ENCODE peak calls at places on chromosomes 16 and 17, in five cellular contexts. A is H9, C is B cell, O is AG04449, W is ovary. P is an unnamed sample.

GRCh38 chr16:11824362-11824761 is 27.0 kb downstream of the RSL1D1 start:
- DNase-seq in A (no peak), C (no peak), O (no peak), W (no peak), P (no peak)

GRCh38 chr17:40035162-40035559 is 19.0 kb downstream of the MED24 start:
- DNase-seq in A (peak), C (no peak), O (no peak), W (no peak), P (no peak)

GRCh38 chr17:8857919-8858318 is 9.6 kb downstream of the PIK3R6 start:
- DNase-seq in A (peak), C (peak), O (peak), W (no peak), P (no peak)

GRCh38 chr17:80259642-80260535 is 763 bp upstream of the RNF213 start:
- DNase-seq in A (peak), C (peak), O (no peak), W (peak), P (peak)

GRCh38 chr17:41511130-41511529 is 5.7 kb upstream of the KRT13 start:
- DNase-seq in A (peak), C (no peak), O (no peak), W (no peak), P (no peak)

GRCh38 chr16:66717112-66717675 is 20.7 kb upstream of the CMTM4 start:
- DNase-seq in A (peak), C (no peak), O (peak), W (peak), P (no peak)

GRCh38 chr17:17196776-17197175 is 9.4 kb downstream of the PLD6 start:
- DNase-seq in A (no peak), C (no peak), O (no peak), W (no peak), P (no peak)

GRCh38 chr17:38455288-38455915 is 27.1 kb downstream of the ARHGAP23 start:
- DNase-seq in A (peak), C (no peak), O (no peak), W (no peak), P (no peak)

GRCh38 chr17:6580628-6581027 is 24.3 kb upstream of the PITPNM3 start:
- DNase-seq in A (no peak), C (no peak), O (no peak), W (no peak), P (no peak)

GRCh38 chr16:85717393-85718152 is 28.8 kb upstream of the GINS2 start:
- DNase-seq in A (peak), C (peak), O (no peak), W (peak), P (peak)

GRCh38 chr16:48862087-48862532 is 252.1 kb upstream of the N4BP1 start:
- DNase-seq in A (peak), C (no peak), O (no peak), W (no peak), P (no peak)
- TF ChIP-seq CTCF in A (peak), C (no peak), O (no peak), W (no peak), P (peak)

GRCh38 chr17:54968259-54968953 is at the start of the genes COX11 and STXBP4:
- DNase-seq in A (peak), C (peak), O (peak), W (peak), P (peak)
- TF ChIP-seq CTCF in A (peak), C (peak), O (peak), W (peak), P (peak)

GRCh38 chr16:57419506-57419905 is 14.9 kb downstream of the CCL17 start:
- DNase-seq in A (no peak), C (no peak), O (no peak), W (no peak), P (no peak)
- TF ChIP-seq CTCF in A (no peak), C (no peak), O (no peak), W (no peak), P (no peak)

GRCh38 chr17:51540151-51540550 is 279.8 kb downstream of the UTP18 start:
- DNase-seq in A (no peak), C (no peak), O (no peak), W (no peak), P (no peak)
- TF ChIP-seq CTCF in A (peak), C (no peak), O (no peak), W (no peak), P (no peak)